ENCODE peak calls at places on chromosomes 1 and 21, in six cellular contexts. One of them, this sample, is unnamed.

GRCh38 chr1:240287722-240288121 is 196.0 kb downstream of the FMN2 start:
- DNase-seq in tibial nerve: no peak
- DNase-seq in psoas muscle: no peak
- DNase-seq in CD4-positive, CD25-positive, alpha-beta regulatory T cell: no peak
- DNase-seq in kidney epithelial cell: no peak
- DNase-seq in PC-3: no peak
- DNase-seq in this sample: no peak

GRCh38 chr1:85450832-85451231 is 14.1 kb downstream of the DDAH1 start:
- DNase-seq in tibial nerve: no peak
- DNase-seq in psoas muscle: peak; percentile 24
- DNase-seq in CD4-positive, CD25-positive, alpha-beta regulatory T cell: no peak
- DNase-seq in kidney epithelial cell: no peak
- DNase-seq in PC-3: peak; percentile 71
- DNase-seq in this sample: no peak

GRCh38 chr1:9257851-9258250 is 23.3 kb downstream of the H6PD start:
- DNase-seq in tibial nerve: no peak
- DNase-seq in psoas muscle: peak; percentile 13
- DNase-seq in CD4-positive, CD25-positive, alpha-beta regulatory T cell: no peak
- DNase-seq in kidney epithelial cell: no peak
- DNase-seq in PC-3: no peak
- DNase-seq in this sample: no peak

GRCh38 chr1:6003568-6004411 is 11.6 kb upstream of the NPHP4 start:
- DNase-seq in tibial nerve: no peak
- DNase-seq in psoas muscle: no peak
- DNase-seq in CD4-positive, CD25-positive, alpha-beta regulatory T cell: no peak
- DNase-seq in kidney epithelial cell: no peak
- DNase-seq in PC-3: no peak
- DNase-seq in this sample: no peak

GRCh38 chr1:5660141-5660935 is 331.9 kb downstream of the NPHP4 start:
- DNase-seq in tibial nerve: no peak
- DNase-seq in psoas muscle: no peak
- DNase-seq in CD4-positive, CD25-positive, alpha-beta regulatory T cell: no peak
- DNase-seq in kidney epithelial cell: no peak
- DNase-seq in PC-3: no peak
- DNase-seq in this sample: no peak

GRCh38 chr1:47440052-47440848 is 2.4 kb downstream of the FOXD2 start:
- DNase-seq in tibial nerve: no peak
- DNase-seq in psoas muscle: no peak
- DNase-seq in CD4-positive, CD25-positive, alpha-beta regulatory T cell: no peak
- DNase-seq in kidney epithelial cell: no peak
- DNase-seq in PC-3: no peak
- DNase-seq in this sample: no peak

GRCh38 chr1:117389779-117390178 is 22.5 kb downstream of the MAN1A2 start:
- DNase-seq in tibial nerve: no peak
- DNase-seq in psoas muscle: no peak
- DNase-seq in CD4-positive, CD25-positive, alpha-beta regulatory T cell: no peak
- DNase-seq in kidney epithelial cell: no peak
- DNase-seq in PC-3: no peak
- DNase-seq in this sample: no peak

GRCh38 chr21:38957575-38958340 is 152.0 kb downstream of the ETS2 start:
- DNase-seq in tibial nerve: no peak
- DNase-seq in psoas muscle: no peak
- DNase-seq in CD4-positive, CD25-positive, alpha-beta regulatory T cell: no peak
- DNase-seq in kidney epithelial cell: no peak
- DNase-seq in PC-3: no peak
- DNase-seq in this sample: no peak

GRCh38 chr1:161956097-161956496 is 67.6 kb downstream of the OLFML2B start:
- DNase-seq in tibial nerve: no peak
- DNase-seq in psoas muscle: peak; percentile 23
- DNase-seq in CD4-positive, CD25-positive, alpha-beta regulatory T cell: no peak
- DNase-seq in kidney epithelial cell: no peak
- DNase-seq in PC-3: no peak
- DNase-seq in this sample: no peak

GRCh38 chr1:42006836-42007235 is 88.1 kb upstream of the HIVEP3 start:
- DNase-seq in tibial nerve: no peak
- DNase-seq in psoas muscle: no peak
- DNase-seq in CD4-positive, CD25-positive, alpha-beta regulatory T cell: no peak
- DNase-seq in kidney epithelial cell: no peak
- DNase-seq in PC-3: peak; percentile 33
- DNase-seq in this sample: no peak

GRCh38 chr1:58687516-58687915 is 12.3 kb downstream of the MYSM1 start:
- DNase-seq in tibial nerve: no peak
- DNase-seq in psoas muscle: no peak
- DNase-seq in CD4-positive, CD25-positive, alpha-beta regulatory T cell: no peak
- DNase-seq in kidney epithelial cell: no peak
- DNase-seq in PC-3: no peak
- DNase-seq in this sample: no peak
- H3K36me3 ChIP-seq in tibial nerve: peaks cover 2% of the 10 kb centered on the region
- H3K36me3 ChIP-seq in psoas muscle: peaks cover 91% of the 10 kb centered on the region
- H3K36me3 ChIP-seq in CD4-positive, CD25-positive, alpha-beta regulatory T cell: peaks cover 51% of the 10 kb centered on the region
- H3K36me3 ChIP-seq in kidney epithelial cell: no peaks in the 10 kb centered on the region
- H3K36me3 ChIP-seq in PC-3: peaks cover 47% of the 10 kb centered on the region
- H3K36me3 ChIP-seq in this sample: peaks cover 6% of the 10 kb centered on the region

GRCh38 chr1:28517649-28517999 is 11.8 kb downstream of the RCC1 start:
- DNase-seq in tibial nerve: no peak
- DNase-seq in psoas muscle: no peak
- DNase-seq in CD4-positive, CD25-positive, alpha-beta regulatory T cell: no peak
- DNase-seq in kidney epithelial cell: no peak
- DNase-seq in PC-3: no peak
- DNase-seq in this sample: no peak
- H3K36me3 ChIP-seq in tibial nerve: no peaks in the 10 kb centered on the region
- H3K36me3 ChIP-seq in psoas muscle: peaks cover 25% of the 10 kb centered on the region
- H3K36me3 ChIP-seq in CD4-positive, CD25-positive, alpha-beta regulatory T cell: peaks cover 12% of the 10 kb centered on the region
- H3K36me3 ChIP-seq in kidney epithelial cell: no peaks in the 10 kb centered on the region
- H3K36me3 ChIP-seq in PC-3: no peaks in the 10 kb centered on the region
- H3K36me3 ChIP-seq in this sample: peaks cover 16% of the 10 kb centered on the region

GRCh38 chr1:108893141-108893530 is 16.4 kb downstream of the GPSM2 start:
- DNase-seq in tibial nerve: no peak
- DNase-seq in psoas muscle: no peak
- DNase-seq in CD4-positive, CD25-positive, alpha-beta regulatory T cell: no peak
- DNase-seq in kidney epithelial cell: no peak
- DNase-seq in PC-3: peak; percentile 34
- DNase-seq in this sample: no peak
- H3K36me3 ChIP-seq in tibial nerve: no peaks in the 10 kb centered on the region
- H3K36me3 ChIP-seq in psoas muscle: peaks cover under 1% of the 10 kb centered on the region
- H3K36me3 ChIP-seq in CD4-positive, CD25-positive, alpha-beta regulatory T cell: no peaks in the 10 kb centered on the region
- H3K36me3 ChIP-seq in kidney epithelial cell: no peaks in the 10 kb centered on the region
- H3K36me3 ChIP-seq in PC-3: no peaks in the 10 kb centered on the region
- H3K36me3 ChIP-seq in this sample: no peaks in the 10 kb centered on the region

DNA sequence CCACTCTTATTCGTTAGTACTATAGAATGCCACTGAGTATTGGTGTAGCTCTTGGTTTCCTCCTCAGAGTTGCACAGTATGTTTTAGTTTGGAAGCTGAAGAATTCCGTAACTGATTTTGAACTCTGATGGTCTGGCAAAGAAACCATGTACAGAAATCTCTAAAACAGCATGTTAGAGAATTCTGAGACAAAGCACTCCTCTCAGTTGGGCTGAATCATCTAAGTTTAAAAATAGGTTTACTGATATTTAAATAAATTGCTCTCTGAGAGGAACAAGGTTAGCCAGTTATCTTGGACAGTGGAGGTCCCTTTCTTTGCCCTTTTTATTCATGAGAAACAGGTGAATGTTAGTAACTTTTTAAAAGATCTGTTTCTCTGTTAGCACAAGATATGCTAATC is 43.8 kb downstream of the NCF2 start:
- DNase-seq in tibial nerve: no peak
- DNase-seq in psoas muscle: no peak
- DNase-seq in CD4-positive, CD25-positive, alpha-beta regulatory T cell: no peak
- DNase-seq in kidney epithelial cell: no peak
- DNase-seq in PC-3: no peak
- DNase-seq in this sample: no peak
- H3K36me3 ChIP-seq in tibial nerve: no peaks in the 10 kb centered on the region
- H3K36me3 ChIP-seq in psoas muscle: peaks cover 97% of the 10 kb centered on the region
- H3K36me3 ChIP-seq in CD4-positive, CD25-positive, alpha-beta regulatory T cell: peaks cover 93% of the 10 kb centered on the region
- H3K36me3 ChIP-seq in kidney epithelial cell: no peaks in the 10 kb centered on the region
- H3K36me3 ChIP-seq in PC-3: peaks cover 65% of the 10 kb centered on the region
- H3K36me3 ChIP-seq in this sample: peaks cover 40% of the 10 kb centered on the region

GRCh38 chr1:21843208-21843607 is 31.1 kb downstream of the LDLRAD2 start:
- DNase-seq in tibial nerve: no peak
- DNase-seq in psoas muscle: no peak
- DNase-seq in CD4-positive, CD25-positive, alpha-beta regulatory T cell: no peak
- DNase-seq in kidney epithelial cell: no peak
- DNase-seq in PC-3: no peak
- DNase-seq in this sample: no peak
- H3K36me3 ChIP-seq in tibial nerve: peaks cover 5% of the 10 kb centered on the region
- H3K36me3 ChIP-seq in psoas muscle: peaks cover 100% of the 10 kb centered on the region
- H3K36me3 ChIP-seq in CD4-positive, CD25-positive, alpha-beta regulatory T cell: no peaks in the 10 kb centered on the region
- H3K36me3 ChIP-seq in kidney epithelial cell: peaks cover 14% of the 10 kb centered on the region
- H3K36me3 ChIP-seq in PC-3: peaks cover 4% of the 10 kb centered on the region
- H3K36me3 ChIP-seq in this sample: no peaks in the 10 kb centered on the region

DNA sequence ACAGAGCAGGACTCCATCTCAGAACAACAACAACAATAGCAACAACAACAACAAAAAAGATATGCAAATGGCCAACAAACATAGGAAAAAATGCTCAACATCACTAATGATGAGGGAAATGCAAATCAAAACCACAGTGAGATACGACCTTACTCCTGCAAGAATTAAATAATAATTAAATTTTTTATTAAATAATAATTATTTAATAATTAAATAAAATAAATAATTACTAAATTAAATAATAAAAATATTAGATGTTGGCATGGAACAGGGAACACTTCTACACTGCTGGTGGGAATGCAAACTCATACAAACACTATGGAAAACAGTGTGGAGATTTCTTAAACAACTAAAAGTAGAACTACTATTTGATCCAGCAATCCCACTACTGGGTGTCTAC is 1022.3 kb upstream of the B3GALT2 start:
- DNase-seq in tibial nerve: no peak
- DNase-seq in psoas muscle: no peak
- DNase-seq in CD4-positive, CD25-positive, alpha-beta regulatory T cell: no peak
- DNase-seq in kidney epithelial cell: no peak
- DNase-seq in PC-3: no peak
- DNase-seq in this sample: no peak
- H3K36me3 ChIP-seq in tibial nerve: no peaks in the 10 kb centered on the region
- H3K36me3 ChIP-seq in psoas muscle: no peaks in the 10 kb centered on the region
- H3K36me3 ChIP-seq in CD4-positive, CD25-positive, alpha-beta regulatory T cell: no peaks in the 10 kb centered on the region
- H3K36me3 ChIP-seq in kidney epithelial cell: no peaks in the 10 kb centered on the region
- H3K36me3 ChIP-seq in PC-3: no peaks in the 10 kb centered on the region
- H3K36me3 ChIP-seq in this sample: no peaks in the 10 kb centered on the region

This sample was measured in naive thymus-derived CD4-positive, alpha-beta T cell.